ENCODE peak calls at places on chromosomes 16 and 17, in five cellular contexts. V is BJ; C is germinal center; F is HCT116; E is CD4-positive, alpha-beta T cell. S is an unnamed sample.
A peak's percentile ranks its signal among the peaks of the same experiment; 100 is the strongest.

GRCh38 chr17:63163158-63163520 is 197.1 kb downstream of the TANC2 start:
- DNase-seq in E (no peak), C (no peak), F (no peak), V (no peak), S (no peak)

GRCh38 chr17:81428121-81428515 is 32.9 kb downstream of the BAHCC1 start:
- DNase-seq in E (no peak), C (no peak), V (no peak), F (no peak), S (no peak)

GRCh38 chr17:73942668-73943415 is 260.6 kb upstream of the RPL38 start:
- DNase-seq in V (no peak), F (no peak), C (no peak), E (no peak), S (no peak)

GRCh38 chr17:40534431-40535189 is 30.7 kb downstream of the CCR7 start:
- DNase-seq in E (no peak), F (no peak), C (no peak), V (no peak), S (no peak)

GRCh38 chr17:39018267-39019134 is 51.3 kb upstream of the FBXO47 start:
- DNase-seq in F (no peak), V (no peak), C (peak; percentile 14), E (peak; percentile 15), S (no peak)

GRCh38 chr16:87780385-87780989 is 14.7 kb upstream of the KLHDC4 start:
- DNase-seq in F (no peak), E (peak; percentile 19), V (no peak), C (peak; percentile 65), S (peak; percentile 8)

GRCh38 chr16:53771655-53772497 is 67.9 kb downstream of the FTO start:
- DNase-seq in V (no peak), F (no peak), C (no peak), E (no peak), S (no peak)

GRCh38 chr17:44981221-44981968 is 13.3 kb upstream of the C1QL1 start:
- DNase-seq in C (no peak), V (peak; percentile 18), F (no peak), E (no peak), S (no peak)

GRCh38 chr17:76408037-76408849 is 23.8 kb downstream of the SPHK1 start:
- DNase-seq in C (peak; percentile 84), E (peak; percentile 66), V (no peak), F (peak; percentile 42), S (peak; percentile 52)

GRCh38 chr16:10265770-10266615 is 83.8 kb upstream of the GRIN2A start:
- DNase-seq in F (no peak), V (no peak), C (no peak), E (no peak), S (no peak)

GRCh38 chr16:9797306-9797705 is 384.9 kb downstream of the GRIN2A start:
- DNase-seq in V (no peak), C (no peak), F (no peak), E (no peak), S (no peak)

GRCh38 chr17:82424001-82424862 is 5.8 kb upstream of the OGFOD3 start:
- DNase-seq in E (peak; percentile 44), C (peak; percentile 53), F (peak; percentile 36), V (no peak), S (peak; percentile 12)

GRCh38 chr17:55598495-55598894 is 87.2 kb upstream of the SMIM36 start:
- DNase-seq in F (no peak), C (no peak), V (no peak), E (no peak), S (no peak)

GRCh38 chr16:70730944-70731343 is 45.1 kb upstream of the MTSS2 start:
- DNase-seq in E (no peak), V (no peak), F (no peak), C (no peak), S (no peak)

S was measured in effector CD8-positive, alpha-beta T cell.